ENCODE peak calls at places on chromosomes 2 and 18, in five cellular contexts. One of them, this sample, is unnamed.

GRCh38 chr2:127418300-127419111 is at the start of gene PROC:
- DNase-seq in CD4-positive, alpha-beta T cell: no peak
- DNase-seq in thyroid gland: no peak
- DNase-seq in A549: no peak
- DNase-seq in tibial artery: no peak
- DNase-seq in this sample: no peak

GRCh38 chr2:201558665-201559064 is 84.6 kb downstream of the TMEM237 start:
- DNase-seq in tibial artery: no peak
- DNase-seq in CD4-positive, alpha-beta T cell: no peak
- DNase-seq in thyroid gland: no peak
- DNase-seq in A549: no peak
- DNase-seq in this sample: no peak

GRCh38 chr18:23887493-23887892 is 127.1 kb upstream of the TTC39C start:
- DNase-seq in tibial artery: no peak
- DNase-seq in A549: no peak
- DNase-seq in CD4-positive, alpha-beta T cell: no peak
- DNase-seq in thyroid gland: no peak
- DNase-seq in this sample: no peak

GRCh38 chr2:73050011-73050617 is 21.4 kb downstream of the SFXN5 start:
- DNase-seq in thyroid gland: no peak
- DNase-seq in CD4-positive, alpha-beta T cell: no peak
- DNase-seq in tibial artery: no peak
- DNase-seq in A549: no peak
- DNase-seq in this sample: no peak

GRCh38 chr18:56083889-56084288 is 495.9 kb upstream of the TCF4 start:
- DNase-seq in CD4-positive, alpha-beta T cell: no peak
- DNase-seq in tibial artery: no peak
- DNase-seq in thyroid gland: no peak
- DNase-seq in A549: no peak
- DNase-seq in this sample: no peak

GRCh38 chr2:173652731-173653426 is 298.2 kb downstream of the CDCA7 start:
- DNase-seq in tibial artery: no peak
- DNase-seq in CD4-positive, alpha-beta T cell: no peak
- DNase-seq in A549: peak
- DNase-seq in thyroid gland: no peak
- DNase-seq in this sample: no peak

GRCh38 chr2:158464426-158465281 is 7.9 kb downstream of the PKP4 start:
- DNase-seq in A549: peak
- DNase-seq in tibial artery: no peak
- DNase-seq in thyroid gland: no peak
- DNase-seq in CD4-positive, alpha-beta T cell: no peak
- DNase-seq in this sample: no peak

GRCh38 chr2:140586379-140586778 is 1544.4 kb downstream of the LRP1B start:
- DNase-seq in A549: peak
- DNase-seq in tibial artery: no peak
- DNase-seq in CD4-positive, alpha-beta T cell: no peak
- DNase-seq in thyroid gland: no peak
- DNase-seq in this sample: no peak

GRCh38 chr2:232623768-232624553 is 9.4 kb upstream of the EFHD1 start:
- DNase-seq in thyroid gland: no peak
- DNase-seq in tibial artery: no peak
- DNase-seq in A549: no peak
- DNase-seq in CD4-positive, alpha-beta T cell: no peak
- DNase-seq in this sample: no peak

GRCh38 chr2:178498137-178498536 is 17.9 kb downstream of the PLEKHA3 start:
- DNase-seq in tibial artery: no peak
- DNase-seq in CD4-positive, alpha-beta T cell: no peak
- DNase-seq in A549: no peak
- DNase-seq in thyroid gland: no peak
- DNase-seq in this sample: no peak

GRCh38 chr2:58871469-58872142 is 630.5 kb upstream of the FANCL start:
- DNase-seq in tibial artery: no peak
- DNase-seq in CD4-positive, alpha-beta T cell: no peak
- DNase-seq in thyroid gland: no peak
- DNase-seq in A549: no peak
- DNase-seq in this sample: no peak

GRCh38 chr2:38533180-38533579 is 69.5 kb downstream of the HNRNPLL start:
- DNase-seq in thyroid gland: peak
- DNase-seq in tibial artery: no peak
- DNase-seq in CD4-positive, alpha-beta T cell: no peak
- DNase-seq in A549: no peak
- DNase-seq in this sample: no peak

GRCh38 chr2:33086400-33087015 is 139.8 kb downstream of the LTBP1 start:
- DNase-seq in CD4-positive, alpha-beta T cell: no peak
- DNase-seq in tibial artery: no peak
- DNase-seq in A549: peak
- DNase-seq in thyroid gland: no peak
- DNase-seq in this sample: no peak

GRCh38 chr2:193935114-193935513 is 1721.9 kb upstream of the SLC39A10 start:
- DNase-seq in tibial artery: no peak
- DNase-seq in A549: no peak
- DNase-seq in CD4-positive, alpha-beta T cell: no peak
- DNase-seq in thyroid gland: no peak
- DNase-seq in this sample: no peak

GRCh38 chr2:44246840-44247369 is 28.4 kb upstream of the SLC3A1 start:
- DNase-seq in tibial artery: no peak
- DNase-seq in thyroid gland: no peak
- DNase-seq in A549: no peak
- DNase-seq in CD4-positive, alpha-beta T cell: no peak
- DNase-seq in this sample: no peak

GRCh38 chr18:69172046-69172445 is 228.6 kb upstream of the DOK6 start:
- DNase-seq in A549: no peak
- DNase-seq in tibial artery: no peak
- DNase-seq in CD4-positive, alpha-beta T cell: no peak
- DNase-seq in thyroid gland: no peak
- DNase-seq in this sample: no peak

GRCh38 chr2:149330127-149331022 is at the start of gene LYPD6:
- DNase-seq in tibial artery: peak
- DNase-seq in thyroid gland: peak
- DNase-seq in CD4-positive, alpha-beta T cell: no peak
- DNase-seq in A549: peak
- DNase-seq in this sample: no peak

GRCh38 chr2:74387346-74387745 is 7.2 kb upstream of the DCTN1 start:
- DNase-seq in CD4-positive, alpha-beta T cell: no peak
- DNase-seq in A549: no peak
- DNase-seq in thyroid gland: no peak
- DNase-seq in tibial artery: no peak
- DNase-seq in this sample: no peak

GRCh38 chr2:200770847-200771246 is 40.9 kb upstream of the BZW1 start:
- DNase-seq in CD4-positive, alpha-beta T cell: no peak
- DNase-seq in A549: no peak
- DNase-seq in tibial artery: no peak
- DNase-seq in thyroid gland: no peak
- DNase-seq in this sample: no peak

GRCh38 chr2:9188823-9189222 is 17.8 kb upstream of the ASAP2 start:
- DNase-seq in CD4-positive, alpha-beta T cell: no peak
- DNase-seq in thyroid gland: no peak
- DNase-seq in A549: no peak
- DNase-seq in tibial artery: no peak
- DNase-seq in this sample: no peak

GRCh38 chr18:10147199-10147598 is 233.4 kb downstream of the VAPA start:
- DNase-seq in A549: no peak
- DNase-seq in thyroid gland: no peak
- DNase-seq in CD4-positive, alpha-beta T cell: no peak
- DNase-seq in tibial artery: no peak
- DNase-seq in this sample: no peak

GRCh38 chr2:192827735-192828134 is 633.0 kb upstream of the TMEFF2 start:
- DNase-seq in tibial artery: no peak
- DNase-seq in thyroid gland: no peak
- DNase-seq in CD4-positive, alpha-beta T cell: no peak
- DNase-seq in A549: no peak
- DNase-seq in this sample: no peak

DNA sequence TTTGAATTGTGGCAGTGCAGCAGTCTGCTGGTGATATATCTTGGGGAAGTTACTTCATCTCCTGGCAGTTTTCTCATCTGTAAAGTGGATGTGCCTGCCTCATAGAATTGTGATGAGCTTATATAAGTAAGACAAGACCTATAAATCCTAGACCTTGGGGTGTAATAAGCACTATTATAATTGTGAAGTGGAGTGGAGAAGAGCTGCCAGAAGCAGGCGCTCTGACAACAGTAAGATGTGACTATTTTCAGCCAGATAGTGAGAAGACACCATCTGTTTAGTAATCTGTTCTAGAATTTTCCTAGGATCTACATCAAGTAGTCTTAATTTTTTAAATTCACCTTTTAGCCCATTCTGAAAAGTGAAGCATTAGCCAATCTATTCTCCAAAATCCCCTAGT is 85.6 kb upstream of the TSPYL6 start:
- DNase-seq in A549: no peak
- DNase-seq in thyroid gland: no peak
- DNase-seq in CD4-positive, alpha-beta T cell: no peak
- DNase-seq in tibial artery: no peak
- DNase-seq in this sample: no peak
- TF ChIP-seq CTCF in A549: peak
- TF ChIP-seq CTCF in thyroid gland: no peak
- TF ChIP-seq CTCF in CD4-positive, alpha-beta T cell: no peak
- TF ChIP-seq CTCF in tibial artery: no peak
- TF ChIP-seq CTCF in this sample: no peak

GRCh38 chr18:62211323-62211828 is 24.3 kb downstream of the RELCH start:
- DNase-seq in thyroid gland: no peak
- DNase-seq in A549: no peak
- DNase-seq in CD4-positive, alpha-beta T cell: no peak
- DNase-seq in tibial artery: no peak
- DNase-seq in this sample: no peak
- TF ChIP-seq CTCF in thyroid gland: no peak
- TF ChIP-seq CTCF in A549: no peak
- TF ChIP-seq CTCF in CD4-positive, alpha-beta T cell: no peak
- TF ChIP-seq CTCF in tibial artery: no peak
- TF ChIP-seq CTCF in this sample: no peak

DNA sequence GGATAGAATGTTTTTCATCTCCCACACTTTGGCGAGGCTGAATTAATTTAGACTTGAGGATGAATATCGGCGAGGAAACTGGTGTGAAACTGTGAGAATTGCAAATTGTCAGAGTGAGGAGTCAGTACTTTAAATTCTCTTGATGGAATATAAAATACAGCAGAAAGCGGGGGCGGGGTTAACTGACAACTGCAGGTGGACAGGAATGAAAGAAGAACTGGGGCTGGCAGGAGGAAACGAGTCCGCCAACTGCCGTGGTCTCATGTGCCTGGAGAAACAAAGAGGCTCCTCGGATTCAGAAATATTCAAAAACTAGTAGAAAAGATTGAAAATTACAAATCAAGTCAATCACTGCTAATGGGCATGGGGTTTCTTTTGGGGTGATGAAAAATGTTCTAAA is 44.3 kb downstream of the MOGAT1 start:
- DNase-seq in thyroid gland: no peak
- DNase-seq in CD4-positive, alpha-beta T cell: no peak
- DNase-seq in tibial artery: no peak
- DNase-seq in A549: no peak
- DNase-seq in this sample: no peak
- TF ChIP-seq CTCF in thyroid gland: no peak
- TF ChIP-seq CTCF in CD4-positive, alpha-beta T cell: no peak
- TF ChIP-seq CTCF in tibial artery: no peak
- TF ChIP-seq CTCF in A549: no peak
- TF ChIP-seq CTCF in this sample: no peak

DNA sequence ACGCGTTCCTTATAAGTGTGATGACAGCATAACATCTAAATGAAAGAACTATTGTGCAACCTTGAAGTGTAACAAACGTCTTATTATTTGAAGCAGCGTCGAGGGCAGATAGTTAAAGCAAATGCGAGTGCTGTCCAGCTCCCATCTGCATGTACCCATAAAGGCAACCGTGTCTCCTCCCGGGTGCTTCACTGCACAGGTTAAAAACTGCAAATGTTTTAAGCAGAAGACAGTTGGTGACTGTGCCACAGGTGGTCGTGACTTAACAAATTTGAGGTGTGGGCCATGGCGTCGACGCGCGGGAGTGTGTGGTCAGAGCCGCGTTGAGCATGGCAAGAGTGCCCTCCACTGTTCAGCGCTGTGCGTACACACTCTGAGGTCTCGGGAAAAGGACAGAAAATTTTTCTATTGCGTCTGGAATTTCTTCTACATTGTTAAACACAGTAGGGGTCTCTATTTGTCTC is 6.4 kb downstream of the SALL3 start:
- DNase-seq in CD4-positive, alpha-beta T cell: no peak
- DNase-seq in A549: peak
- DNase-seq in tibial artery: no peak
- DNase-seq in thyroid gland: peak
- DNase-seq in this sample: no peak
- TF ChIP-seq CTCF in CD4-positive, alpha-beta T cell: no peak
- TF ChIP-seq CTCF in A549: peak
- TF ChIP-seq CTCF in tibial artery: no peak
- TF ChIP-seq CTCF in thyroid gland: no peak
- TF ChIP-seq CTCF in this sample: no peak

GRCh38 chr2:210617732-210618330 is 61.4 kb downstream of the CPS1 start:
- DNase-seq in thyroid gland: no peak
- DNase-seq in CD4-positive, alpha-beta T cell: no peak
- DNase-seq in A549: peak
- DNase-seq in tibial artery: no peak
- DNase-seq in this sample: no peak
- TF ChIP-seq CTCF in thyroid gland: peak
- TF ChIP-seq CTCF in CD4-positive, alpha-beta T cell: peak
- TF ChIP-seq CTCF in A549: peak
- TF ChIP-seq CTCF in tibial artery: peak
- TF ChIP-seq CTCF in this sample: no peak

DNA sequence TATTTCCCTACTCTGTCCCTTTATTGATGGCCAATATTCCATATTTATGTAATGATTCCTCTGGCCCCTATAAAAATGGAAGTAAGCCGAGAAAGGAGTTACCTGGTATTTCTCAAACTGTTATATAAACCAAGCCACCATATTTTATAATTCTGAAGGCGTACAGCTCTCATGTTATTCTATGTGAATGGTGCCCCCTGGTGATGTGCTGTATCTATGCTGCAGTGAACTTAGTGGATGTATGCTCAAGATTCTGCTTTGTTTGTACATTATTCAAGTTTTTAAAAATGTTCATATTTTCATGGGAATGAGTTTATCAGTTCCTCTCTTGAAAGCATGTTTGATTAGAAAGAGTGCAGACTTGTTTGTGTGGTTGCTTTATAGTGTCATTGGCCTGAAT is 194.5 kb upstream of the LRRTM1 start:
- DNase-seq in tibial artery: no peak
- DNase-seq in thyroid gland: peak
- DNase-seq in A549: peak
- DNase-seq in CD4-positive, alpha-beta T cell: no peak
- DNase-seq in this sample: no peak
- TF ChIP-seq CTCF in tibial artery: no peak
- TF ChIP-seq CTCF in thyroid gland: peak
- TF ChIP-seq CTCF in A549: no peak
- TF ChIP-seq CTCF in CD4-positive, alpha-beta T cell: no peak
- TF ChIP-seq CTCF in this sample: no peak

This sample was measured in natural killer cell.